ENCODE peak calls at places on chromosomes 5 and 9, in five cellular contexts. One of them, this sample, is unnamed.

GRCh38 chr9:101836021-101836420 is 97.6 kb upstream of the GRIN3A start:
- DNase-seq in aorta: no peak
- DNase-seq in foreskin keratinocyte: no peak
- DNase-seq in activated T-helper 9 cell treated with anti-CD3 and anti-CD28 coated beads, Interleukin-2, amount 50 U/mL, for 16 hours: no peak
- DNase-seq in NCI-H446 treated with DMSO at 0.1 percent for 48 hours: no peak
- DNase-seq in this sample: no peak

GRCh38 chr5:16784088-16784487 is 152.0 kb downstream of the MYO10 start:
- DNase-seq in aorta: no peak
- DNase-seq in foreskin keratinocyte: no peak
- DNase-seq in activated T-helper 9 cell treated with anti-CD3 and anti-CD28 coated beads, Interleukin-2, amount 50 U/mL, for 16 hours: no peak
- DNase-seq in NCI-H446 treated with DMSO at 0.1 percent for 48 hours: no peak
- DNase-seq in this sample: no peak

GRCh38 chr5:73454379-73455036 is 5.9 kb upstream of the FOXD1 start:
- DNase-seq in aorta: no peak
- DNase-seq in foreskin keratinocyte: peak
- DNase-seq in activated T-helper 9 cell treated with anti-CD3 and anti-CD28 coated beads, Interleukin-2, amount 50 U/mL, for 16 hours: no peak
- DNase-seq in NCI-H446 treated with DMSO at 0.1 percent for 48 hours: no peak
- DNase-seq in this sample: no peak

GRCh38 chr5:32413466-32414263 is 30.9 kb downstream of the ZFR start:
- DNase-seq in aorta: no peak
- DNase-seq in foreskin keratinocyte: no peak
- DNase-seq in activated T-helper 9 cell treated with anti-CD3 and anti-CD28 coated beads, Interleukin-2, amount 50 U/mL, for 16 hours: no peak
- DNase-seq in NCI-H446 treated with DMSO at 0.1 percent for 48 hours: no peak
- DNase-seq in this sample: no peak

GRCh38 chr5:166347051-166347450 is 1944.4 kb upstream of the WWC1 start:
- DNase-seq in aorta: no peak
- DNase-seq in foreskin keratinocyte: no peak
- DNase-seq in activated T-helper 9 cell treated with anti-CD3 and anti-CD28 coated beads, Interleukin-2, amount 50 U/mL, for 16 hours: no peak
- DNase-seq in NCI-H446 treated with DMSO at 0.1 percent for 48 hours: no peak
- DNase-seq in this sample: no peak

GRCh38 chr5:8461543-8461942 is 592.6 kb downstream of the MTRR start:
- DNase-seq in aorta: no peak
- DNase-seq in foreskin keratinocyte: no peak
- DNase-seq in activated T-helper 9 cell treated with anti-CD3 and anti-CD28 coated beads, Interleukin-2, amount 50 U/mL, for 16 hours: no peak
- DNase-seq in NCI-H446 treated with DMSO at 0.1 percent for 48 hours: no peak
- DNase-seq in this sample: no peak

GRCh38 chr5:148970876-148971275 is 92.0 kb downstream of the SH3TC2 start:
- DNase-seq in aorta: no peak
- DNase-seq in foreskin keratinocyte: no peak
- DNase-seq in activated T-helper 9 cell treated with anti-CD3 and anti-CD28 coated beads, Interleukin-2, amount 50 U/mL, for 16 hours: no peak
- DNase-seq in NCI-H446 treated with DMSO at 0.1 percent for 48 hours: no peak
- DNase-seq in this sample: no peak

GRCh38 chr5:109876941-109877669 is 187.4 kb downstream of the MAN2A1 start:
- DNase-seq in aorta: no peak
- DNase-seq in foreskin keratinocyte: peak
- DNase-seq in activated T-helper 9 cell treated with anti-CD3 and anti-CD28 coated beads, Interleukin-2, amount 50 U/mL, for 16 hours: no peak
- DNase-seq in NCI-H446 treated with DMSO at 0.1 percent for 48 hours: peak
- DNase-seq in this sample: no peak

GRCh38 chr5:10702040-10702629 is 58.9 kb downstream of the DAP start:
- DNase-seq in aorta: no peak
- DNase-seq in foreskin keratinocyte: peak
- DNase-seq in activated T-helper 9 cell treated with anti-CD3 and anti-CD28 coated beads, Interleukin-2, amount 50 U/mL, for 16 hours: no peak
- DNase-seq in NCI-H446 treated with DMSO at 0.1 percent for 48 hours: no peak
- DNase-seq in this sample: no peak

GRCh38 chr5:54785729-54786548 is 199.5 kb downstream of the ESM1 start:
- DNase-seq in aorta: no peak
- DNase-seq in foreskin keratinocyte: no peak
- DNase-seq in activated T-helper 9 cell treated with anti-CD3 and anti-CD28 coated beads, Interleukin-2, amount 50 U/mL, for 16 hours: no peak
- DNase-seq in NCI-H446 treated with DMSO at 0.1 percent for 48 hours: no peak
- DNase-seq in this sample: no peak

GRCh38 chr9:21747171-21747570 is 55.3 kb upstream of the MTAP start:
- DNase-seq in aorta: no peak
- DNase-seq in foreskin keratinocyte: peak
- DNase-seq in activated T-helper 9 cell treated with anti-CD3 and anti-CD28 coated beads, Interleukin-2, amount 50 U/mL, for 16 hours: no peak
- DNase-seq in NCI-H446 treated with DMSO at 0.1 percent for 48 hours: no peak
- DNase-seq in this sample: no peak

GRCh38 chr9:3292311-3292710 is 233.5 kb downstream of the RFX3 start:
- DNase-seq in aorta: no peak
- DNase-seq in foreskin keratinocyte: no peak
- DNase-seq in activated T-helper 9 cell treated with anti-CD3 and anti-CD28 coated beads, Interleukin-2, amount 50 U/mL, for 16 hours: no peak
- DNase-seq in NCI-H446 treated with DMSO at 0.1 percent for 48 hours: no peak
- DNase-seq in this sample: no peak

GRCh38 chr9:102499468-102499867 is 495.7 kb upstream of the CYLC2 start:
- DNase-seq in aorta: no peak
- DNase-seq in foreskin keratinocyte: no peak
- DNase-seq in activated T-helper 9 cell treated with anti-CD3 and anti-CD28 coated beads, Interleukin-2, amount 50 U/mL, for 16 hours: no peak
- DNase-seq in NCI-H446 treated with DMSO at 0.1 percent for 48 hours: no peak
- DNase-seq in this sample: no peak

This sample was measured in activated T-helper 1 cell treated with Interleukin-2 at 50 U/mL for 16 hours.